ENCODE peak calls at places on chromosomes 16 and 17, in six cellular contexts. V, C, S, K, E and F are unnamed samples.

GRCh38 chr17:31558748-31559646 is 167.5 kb downstream of the RAB11FIP4 start:
- DNase-seq in V (peak; percentile 81), C (peak; percentile 76), S (peak; percentile 64), K (peak; percentile 94), E (peak; percentile 79), F (no peak)

GRCh38 chr17:16214190-16215001 is 938 bp downstream of the NCOR1 start:
- DNase-seq in V (no peak), C (no peak), S (no peak), K (no peak), E (no peak), F (no peak)

GRCh38 chr16:457732-458400 is 32.4 kb downstream of the RAB11FIP3 start:
- DNase-seq in V (no peak), C (no peak), S (no peak), K (no peak), E (peak; percentile 61), F (no peak)

GRCh38 chr17:75861927-75862317 is 6.8 kb upstream of the WBP2 start:
- DNase-seq in V (no peak), C (no peak), S (no peak), K (no peak), E (no peak), F (no peak)

GRCh38 chr17:36550491-36551417 is 6.0 kb downstream of the GGNBP2 start:
- DNase-seq in V (no peak), C (no peak), S (peak; percentile 72), K (no peak), E (no peak), F (no peak)

GRCh38 chr16:49472598-49472997 is 99.0 kb downstream of the C16orf78 start:
- DNase-seq in V (peak; percentile 22), C (no peak), S (no peak), K (peak; percentile 76), E (no peak), F (no peak)

GRCh38 chr17:6637458-6637840 is 3.1 kb downstream of the KIAA0753 start:
- DNase-seq in V (no peak), C (no peak), S (no peak), K (no peak), E (no peak), F (no peak)

GRCh38 chr16:63461248-63461841 is 1425.1 kb upstream of the CDH8 start:
- DNase-seq in V (no peak), C (no peak), S (no peak), K (no peak), E (peak; percentile 81), F (peak; percentile 60)

GRCh38 chr16:70730944-70731343 is 45.1 kb upstream of the MTSS2 start:
- DNase-seq in V (no peak), C (no peak), S (no peak), K (no peak), E (no peak), F (no peak)

GRCh38 chr16:27319257-27319965 is 5.6 kb downstream of the IL4R start:
- DNase-seq in V (no peak), C (no peak), S (no peak), K (no peak), E (no peak), F (no peak)

GRCh38 chr17:17515921-17516295 is 19.7 kb upstream of the RASD1 start:
- DNase-seq in V (no peak), C (peak; percentile 51), S (no peak), K (peak; percentile 59), E (peak; percentile 24), F (no peak)

GRCh38 chr16:19913306-19913717 is 28.7 kb upstream of the GPRC5B start:
- DNase-seq in V (no peak), C (no peak), S (no peak), K (no peak), E (peak; percentile 10), F (no peak)

DNA sequence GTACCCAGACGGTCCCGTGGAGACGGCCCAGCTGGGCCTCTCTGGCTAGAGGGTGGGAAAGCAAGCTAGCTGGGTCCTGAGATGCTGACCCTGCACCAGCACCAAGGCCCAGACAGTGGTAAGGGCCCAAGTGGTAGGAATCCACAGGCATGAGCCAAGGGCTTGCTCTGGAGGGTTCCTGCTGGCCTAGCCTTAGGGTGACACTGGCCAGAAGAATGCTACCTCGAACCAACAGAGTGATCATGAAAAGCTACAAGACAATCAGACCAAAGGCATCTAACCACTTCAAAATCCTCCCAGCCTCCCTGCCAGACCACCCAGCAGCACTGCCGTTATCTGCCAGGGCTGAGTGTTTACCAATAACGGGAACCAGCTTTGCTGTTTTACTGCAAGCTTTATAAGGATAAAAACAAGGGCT is 13.2 kb downstream of the HIC1 start:
- DNase-seq in V (no peak), C (peak; percentile 74), S (no peak), K (no peak), E (peak; percentile 67), F (peak; percentile 93)
- TF ChIP-seq CTCF in V (no peak), C (peak; percentile 33), S (no peak), K (no peak), E (peak; percentile 3), F (peak; percentile 47)

GRCh38 chr16:22018559-22018958 is 10.6 kb downstream of the MOSMO start:
- DNase-seq in V (no peak), C (no peak), S (no peak), K (no peak), E (no peak), F (no peak)
- H3K4me3 ChIP-seq in V (no peak overlapping the region), C (no peak overlapping the region), S (no peak overlapping the region), K (no peak overlapping the region), E (no peak overlapping the region), F (no peak overlapping the region)

GRCh38 chr17:2980904-2981246 is 82.5 kb downstream of the OR1D5 start:
- DNase-seq in V (no peak), C (no peak), S (no peak), K (peak; percentile 44), E (no peak), F (no peak)

GRCh38 chr17:2986925-2987324 is 76.5 kb downstream of the OR1D5 start:
- DNase-seq in V (no peak), C (no peak), S (no peak), K (peak; percentile 4), E (no peak), F (no peak)

GRCh38 chr17:2980211-2980903 is 83.0 kb downstream of the OR1D5 start:
- DNase-seq in V (no peak), C (no peak), S (no peak), K (peak; percentile 13), E (no peak), F (no peak)

GRCh38 chr17:2981325-2981724 is 82.1 kb downstream of the OR1D5 start:
- DNase-seq in V (no peak), C (no peak), S (no peak), K (peak; percentile 12), E (no peak), F (no peak)

GRCh38 chr17:2982854-2983636 is 80.4 kb downstream of the OR1D5 start:
- DNase-seq in V (peak; percentile 63), C (peak; percentile 89), S (no peak), K (peak; percentile 72), E (peak; percentile 94), F (peak; percentile 13)
- TF ChIP-seq CTCF in V (peak; percentile 19), C (peak; percentile 35), S (no peak), K (no peak), E (peak; percentile 57), F (peak; percentile 40)

DNA sequence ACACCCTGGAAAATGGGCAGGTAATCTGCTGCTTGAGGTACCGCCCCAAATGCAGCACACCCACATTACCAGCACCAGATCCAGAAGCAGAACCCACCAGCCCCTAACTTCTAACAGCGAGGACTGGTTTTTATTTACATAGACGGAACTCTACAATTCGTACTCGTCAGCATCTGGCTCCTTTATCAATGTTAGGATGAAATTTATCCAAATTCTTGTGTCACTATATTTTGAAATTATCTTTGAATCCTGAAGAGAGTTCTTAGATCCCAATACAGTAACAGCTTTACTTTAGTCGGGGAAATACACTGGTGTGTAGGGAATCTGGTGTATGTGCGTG is 332 bp upstream of the ALG1 start:
- DNase-seq in V (no peak), C (no peak), S (no peak), K (no peak), E (no peak), F (no peak)
- H3K4me3 ChIP-seq in V (peak overlapping the region; percentile 90), C (peak overlapping the region; percentile 85), S (peak overlapping the region; percentile 71), K (peak overlapping the region; percentile 58), E (peak overlapping the region; percentile 84), F (peak overlapping the region; percentile 80)

DNA sequence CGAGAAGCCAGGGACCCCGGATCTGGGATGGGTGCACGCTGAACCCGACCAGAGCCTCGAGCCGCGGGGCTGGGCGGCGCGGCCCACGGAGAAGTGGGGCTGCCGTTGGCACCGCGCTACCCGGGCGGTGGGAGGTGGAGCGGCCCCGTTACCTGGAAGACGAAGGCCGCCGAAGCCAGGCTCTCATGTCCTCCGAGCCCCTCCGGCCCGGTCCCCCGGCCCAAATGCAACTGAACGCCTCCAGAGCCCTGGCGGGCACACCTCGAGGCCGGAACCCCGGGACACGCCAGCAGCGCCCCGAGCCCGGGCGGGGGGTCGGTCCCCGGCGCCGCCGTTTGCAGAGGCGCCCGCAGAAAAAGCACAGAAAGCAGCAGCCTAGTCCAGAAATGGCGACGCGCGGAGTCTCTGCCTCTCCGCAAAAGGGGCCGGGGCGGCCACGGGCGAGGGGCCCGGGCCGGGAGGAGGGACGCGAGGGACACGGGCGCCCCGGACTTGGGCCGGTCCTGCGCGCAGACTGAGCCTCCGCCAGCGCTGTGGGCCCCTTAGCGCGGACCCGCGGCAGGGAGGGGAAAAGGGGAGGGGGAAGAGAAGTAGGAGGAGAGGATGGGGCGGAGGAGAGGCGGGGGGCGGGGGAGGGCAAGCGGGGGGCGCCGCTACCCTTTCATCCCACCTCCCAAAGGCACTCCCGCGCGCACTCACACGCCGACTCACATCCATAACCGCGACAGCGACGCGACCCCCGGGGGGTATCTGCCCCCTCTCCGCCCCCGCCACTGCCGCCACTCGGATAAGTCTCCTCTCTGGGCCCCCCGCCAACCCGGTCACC is 1.4 kb downstream of the AXIN2 start:
- DNase-seq in V (peak; percentile 61), C (no peak), S (no peak), K (peak; percentile 83), E (peak; percentile 31), F (no peak)
- TF ChIP-seq CTCF in V (no peak), C (no peak), S (no peak), K (no peak), E (no peak), F (no peak)

DNA sequence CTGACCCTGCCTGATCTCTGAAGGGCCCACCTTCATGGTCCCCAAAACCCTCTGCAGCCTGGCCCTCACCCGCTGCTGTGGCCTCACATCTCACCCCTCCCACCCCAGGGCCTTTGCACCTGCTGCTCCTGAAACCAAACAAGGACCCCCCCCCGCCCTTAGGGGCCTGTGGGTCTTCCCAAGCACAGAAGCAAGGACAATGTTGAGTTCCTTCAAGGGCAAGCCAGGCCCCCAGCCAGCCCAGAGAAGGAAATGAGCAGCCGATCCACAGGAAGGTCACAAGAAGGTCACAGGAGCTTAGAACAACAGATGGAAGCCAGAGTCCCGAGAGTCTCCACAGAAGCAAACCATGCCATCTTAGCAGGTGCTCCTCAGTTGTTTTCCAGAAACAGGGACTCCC is 493 bp upstream of the PDE6G start:
- DNase-seq in V (no peak), C (no peak), S (no peak), K (no peak), E (peak; percentile 15), F (no peak)
- H3K4me3 ChIP-seq in V (no peak overlapping the region), C (no peak overlapping the region), S (no peak overlapping the region), K (no peak overlapping the region), E (no peak overlapping the region), F (no peak overlapping the region)

DNA sequence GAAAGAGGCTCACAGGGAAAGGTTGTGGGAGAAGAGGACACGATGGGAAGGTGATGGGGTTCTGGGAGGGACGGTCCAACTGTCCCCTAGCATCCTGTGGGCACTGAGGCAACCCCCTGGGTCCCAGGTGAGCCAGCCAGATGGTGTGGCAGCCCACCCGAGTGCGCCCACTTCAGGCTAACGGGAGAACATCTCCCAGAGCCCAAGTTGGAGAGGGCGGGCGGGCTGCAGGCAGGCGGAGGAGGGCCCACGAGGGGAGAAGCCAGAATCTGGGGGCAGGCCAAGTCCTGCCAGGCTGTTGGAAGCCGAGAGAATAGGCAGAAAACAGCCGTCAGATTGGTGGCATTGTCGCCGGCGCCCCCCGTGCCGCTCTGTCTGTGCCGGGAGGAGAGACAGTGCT is 13.8 kb upstream of the ABCC3 start:
- DNase-seq in V (no peak), C (no peak), S (no peak), K (peak; percentile 75), E (no peak), F (no peak)
- TF ChIP-seq CTCF in V (no peak), C (no peak), S (no peak), K (no peak), E (peak; percentile 9), F (peak; percentile 37)